ENCODE peak calls at places on chromosomes 2 and 18, in six cellular contexts. M is body of pancreas, Q is IMR-90, S is breast epithelium, N is suprapubic skin, T is prostate gland. H is an unnamed sample.

GRCh38 chr2:98445167-98445522 is 487 bp downstream of the INPP4A start:
- DNase-seq in M (peak), Q (no peak), S (no peak), N (no peak), T (no peak), H (no peak)

GRCh38 chr2:105834931-105835330 is 90.2 kb downstream of the NCK2 start:
- DNase-seq in M (no peak), Q (no peak), S (no peak), N (no peak), T (no peak), H (no peak)

GRCh38 chr2:217465136-217465535 is 537.7 kb downstream of the TNS1 start:
- DNase-seq in M (no peak), Q (no peak), S (no peak), N (no peak), T (no peak), H (no peak)

GRCh38 chr2:18762667-18763066 is 173.3 kb upstream of the NT5C1B start:
- DNase-seq in M (no peak), Q (peak), S (no peak), N (no peak), T (no peak), H (no peak)

GRCh38 chr18:9751371-9752031 is 43.4 kb downstream of the RAB31 start:
- DNase-seq in M (no peak), Q (peak), S (no peak), N (no peak), T (no peak), H (no peak)

GRCh38 chr2:224183086-224183485 is 144.0 kb upstream of the SERPINE2 start:
- DNase-seq in M (no peak), Q (peak), S (no peak), N (no peak), T (no peak), H (no peak)

GRCh38 chr2:204885747-204886146 is 340.5 kb downstream of the PARD3B start:
- DNase-seq in M (no peak), Q (no peak), S (no peak), N (no peak), T (no peak), H (no peak)

GRCh38 chr2:821546-821945 is 129.1 kb upstream of the SNTG2 start:
- DNase-seq in M (no peak), Q (no peak), S (no peak), N (no peak), T (no peak), H (no peak)

GRCh38 chr18:52605345-52605744 is 265.3 kb downstream of the DCC start:
- DNase-seq in M (no peak), Q (no peak), S (no peak), N (no peak), T (no peak), H (no peak)

GRCh38 chr2:224574423-224575084 is 10.6 kb downstream of the CUL3 start:
- DNase-seq in M (no peak), Q (no peak), S (no peak), N (no peak), T (no peak), H (no peak)

GRCh38 chr2:10448646-10449480 is 736 bp upstream of the ODC1 start:
- DNase-seq in M (peak), Q (peak), S (peak), N (no peak), T (peak), H (peak)

GRCh38 chr2:9408641-9409151 is 14.6 kb downstream of the ITGB1BP1 start:
- DNase-seq in M (peak), Q (no peak), S (no peak), N (no peak), T (peak), H (no peak)

GRCh38 chr2:241390301-241391206 is 34.5 kb downstream of the FARP2 start:
- DNase-seq in M (no peak), Q (no peak), S (no peak), N (no peak), T (peak), H (no peak)

GRCh38 chr2:15992457-15993231 is 52.3 kb downstream of the MYCN start:
- DNase-seq in M (no peak), Q (no peak), S (no peak), N (no peak), T (no peak), H (no peak)

GRCh38 chr2:153068067-153068466 is 349.6 kb downstream of the ARL6IP6 start:
- DNase-seq in M (no peak), Q (no peak), S (no peak), N (no peak), T (no peak), H (no peak)

GRCh38 chr2:27442282-27442980 is at the start of gene KRTCAP3:
- DNase-seq in M (peak), Q (no peak), S (peak), N (no peak), T (peak), H (no peak)

DNA sequence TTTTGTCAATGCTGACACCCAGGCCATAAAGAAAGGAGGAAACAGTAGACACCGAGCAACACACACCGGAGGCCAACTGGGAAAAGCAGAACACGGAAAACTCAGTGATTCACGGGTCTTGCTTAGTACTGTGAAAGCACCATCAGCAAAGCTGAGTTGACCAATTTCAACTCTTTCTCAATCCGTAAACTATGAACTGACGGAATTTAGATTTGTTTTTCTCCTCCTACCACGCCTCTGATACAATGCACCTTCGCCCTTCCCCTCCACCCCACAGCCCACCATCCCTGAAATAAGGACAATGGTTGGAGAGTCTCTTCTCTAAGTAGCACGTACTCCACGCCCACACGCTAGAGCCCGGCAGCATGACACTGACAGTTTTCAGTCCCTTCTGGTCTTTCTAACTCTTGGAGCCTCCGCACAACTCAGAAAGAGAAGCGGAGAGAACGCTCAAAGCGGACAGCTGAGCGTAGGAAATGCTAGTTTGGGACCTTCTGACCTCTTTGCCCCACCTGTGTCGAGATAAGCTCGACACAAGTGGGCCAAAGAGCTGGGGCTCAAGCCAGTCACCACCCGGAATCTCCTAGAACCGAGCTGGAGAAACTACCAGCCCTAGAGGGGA is 675 bp downstream of the LNPK start:
- DNase-seq in M (peak), Q (peak), S (no peak), N (no peak), T (peak), H (peak)
- TF ChIP-seq POLR2A in M (no peak), Q (no peak), S (no peak), N (no peak), T (no peak), H (peak)

GRCh38 chr2:160253440-160254296 is 53.6 kb upstream of the ITGB6 start:
- DNase-seq in M (no peak), Q (peak), S (no peak), N (no peak), T (peak), H (no peak)
- H3K4me3 ChIP-seq in M (no peak), Q (no peak), S (no peak), N (no peak), T (no peak), H (peak)

DNA sequence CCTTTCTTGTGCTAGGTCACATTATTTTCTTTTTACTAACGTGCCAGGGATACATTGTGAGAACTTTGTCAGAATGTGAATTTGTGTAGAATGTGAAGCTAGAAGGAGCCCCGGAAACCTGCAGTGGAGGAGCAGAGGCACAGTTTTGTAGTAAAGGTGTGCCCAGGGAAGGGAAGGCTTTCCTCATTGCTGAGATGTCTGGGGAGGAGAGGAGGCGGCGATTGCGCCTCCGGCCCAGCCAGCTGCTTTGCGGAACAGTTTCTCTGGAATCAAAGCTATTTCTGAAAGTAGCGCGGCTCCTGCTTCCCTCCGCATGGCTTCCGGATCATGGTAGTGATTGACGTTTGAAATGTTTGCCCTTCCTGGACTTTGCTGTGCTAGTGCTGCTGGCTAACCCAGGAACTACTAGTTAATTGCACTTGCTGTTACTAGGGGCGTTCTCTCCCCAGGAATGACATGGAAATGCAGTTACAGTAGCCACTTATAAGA is 83.1 kb upstream of the RBM44 start:
- DNase-seq in M (peak), Q (no peak), S (no peak), N (peak), T (no peak), H (no peak)
- TF ChIP-seq POLR2A in M (no peak), Q (no peak), S (no peak), N (no peak), T (no peak), H (no peak)

DNA sequence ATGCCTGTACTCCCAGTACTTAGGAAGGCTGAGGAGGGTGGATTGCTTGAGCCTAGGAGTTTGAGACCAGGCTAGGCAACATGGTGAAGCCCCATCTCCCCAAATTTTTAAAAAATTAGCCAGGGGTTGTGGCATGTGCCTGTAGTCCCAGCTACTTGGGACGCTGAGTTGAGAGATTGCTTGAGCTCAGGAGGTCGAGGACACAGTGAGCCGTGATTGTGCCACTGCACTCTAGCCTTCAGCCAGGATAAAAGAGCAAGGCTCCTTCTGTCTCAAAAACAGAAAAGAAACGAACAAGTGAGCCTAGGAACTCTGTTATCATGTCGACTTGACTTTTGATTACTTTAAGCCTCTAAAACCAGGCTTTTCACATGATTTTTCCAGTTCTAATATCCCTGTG is 13.7 kb downstream of the NPC1 start:
- DNase-seq in M (no peak), Q (no peak), S (no peak), N (no peak), T (no peak), H (no peak)
- H3K4me3 ChIP-seq in M (no peak), Q (no peak), S (no peak), N (no peak), T (no peak), H (no peak)

GRCh38 chr2:69641887-69642708 is 1.4 kb downstream of the AAK1 start:
- DNase-seq in M (no peak), Q (no peak), S (no peak), N (no peak), T (no peak), H (no peak)

GRCh38 chr2:69645026-69645425 is 1.5 kb upstream of the AAK1 start:
- DNase-seq in M (no peak), Q (no peak), S (no peak), N (no peak), T (no peak), H (no peak)

GRCh38 chr2:69642709-69643601 is 584 bp downstream of the AAK1 start:
- DNase-seq in M (peak), Q (peak), S (no peak), N (no peak), T (peak), H (peak)

GRCh38 chr2:69644506-69644979 is 1.0 kb upstream of the AAK1 start:
- DNase-seq in M (no peak), Q (no peak), S (no peak), N (no peak), T (no peak), H (no peak)

GRCh38 chr2:69643602-69644505 is at the start of gene AAK1:
- DNase-seq in M (peak), Q (peak), S (peak), N (peak), T (peak), H (peak)
- TF ChIP-seq POLR2A in M (peak), Q (peak), S (peak), N (no peak), T (peak), H (peak)

H was measured in gastrocnemius medialis.